ENCODE peak calls at places on chromosomes 12 and 14, in six cellular contexts. Y, N, H, U, J and X are unnamed samples.

GRCh38 chr14:22606380-22606779 is 8.3 kb downstream of the ABHD4 start:
- DNase-seq in Y (peak; percentile 27), N (no peak), H (no peak), U (no peak), J (no peak), X (no peak)

GRCh38 chr14:41925409-41925808 is 318.7 kb downstream of the LRFN5 start:
- DNase-seq in Y (peak; percentile 32), N (no peak), H (no peak), U (no peak), J (peak; percentile 10), X (no peak)

GRCh38 chr14:85175556-85175955 is 354.4 kb upstream of the FLRT2 start:
- DNase-seq in Y (no peak), N (no peak), H (no peak), U (no peak), J (no peak), X (no peak)

GRCh38 chr14:69346710-69347109 is 51.4 kb downstream of the ERH start:
- DNase-seq in Y (no peak), N (peak; percentile 65), H (no peak), U (no peak), J (no peak), X (no peak)

GRCh38 chr12:116133609-116134214 is 143.8 kb downstream of the MED13L start:
- DNase-seq in Y (peak; percentile 52), N (no peak), H (no peak), U (no peak), J (no peak), X (no peak)

GRCh38 chr12:105090361-105090760 is 6.1 kb upstream of the ALDH1L2 start:
- DNase-seq in Y (no peak), N (no peak), H (no peak), U (no peak), J (no peak), X (no peak)

GRCh38 chr14:47507866-47508265 is 167.5 kb downstream of the MDGA2 start:
- DNase-seq in Y (no peak), N (no peak), H (no peak), U (no peak), J (no peak), X (no peak)

GRCh38 chr12:132462778-132463177 is 27.2 kb upstream of the FBRSL1 start:
- DNase-seq in Y (no peak), N (no peak), H (no peak), U (no peak), J (no peak), X (no peak)

GRCh38 chr14:24630872-24631477 is 3.0 kb downstream of the GZMB start:
- DNase-seq in Y (no peak), N (no peak), H (peak; percentile 53), U (no peak), J (no peak), X (no peak)

GRCh38 chr14:72024043-72024407 is 91.8 kb downstream of the RGS6 start:
- DNase-seq in Y (peak; percentile 3), N (no peak), H (peak; percentile 14), U (no peak), J (peak; percentile 65), X (peak; percentile 58)

GRCh38 chr12:68012712-68013111 is 23.5 kb downstream of the IFNG-AS1 start:
- DNase-seq in Y (no peak), N (no peak), H (no peak), U (no peak), J (no peak), X (no peak)

GRCh38 chr14:105495990-105496830 is 5.2 kb downstream of the TEDC1 start:
- DNase-seq in Y (no peak), N (no peak), H (no peak), U (peak; percentile 87), J (no peak), X (no peak)

GRCh38 chr12:13799574-13799973 is 181.8 kb downstream of the GRIN2B start:
- DNase-seq in Y (no peak), N (no peak), H (no peak), U (no peak), J (no peak), X (no peak)

GRCh38 chr12:6494351-6494743 is 445 bp downstream of the NCAPD2 start:
- DNase-seq in Y (no peak), N (no peak), H (no peak), U (no peak), J (no peak), X (peak; percentile 8)

GRCh38 chr12:49010092-49010668 is 8.4 kb downstream of the PRKAG1 start:
- DNase-seq in Y (no peak), N (no peak), H (no peak), U (no peak), J (no peak), X (no peak)

GRCh38 chr14:47439953-47440352 is 235.5 kb downstream of the MDGA2 start:
- DNase-seq in Y (no peak), N (no peak), H (no peak), U (no peak), J (no peak), X (no peak)

GRCh38 chr12:1907652-1908611 is 10.5 kb downstream of the CACNA2D4 start:
- DNase-seq in Y (no peak), N (no peak), H (peak; percentile 6), U (peak; percentile 51), J (no peak), X (no peak)
- H3K4me3 ChIP-seq in Y (no peak overlapping the region), N (peak overlapping the region; percentile 19), H (peak overlapping the region; percentile 1), U (no peak overlapping the region), J (no peak overlapping the region), X (no peak overlapping the region)

DNA sequence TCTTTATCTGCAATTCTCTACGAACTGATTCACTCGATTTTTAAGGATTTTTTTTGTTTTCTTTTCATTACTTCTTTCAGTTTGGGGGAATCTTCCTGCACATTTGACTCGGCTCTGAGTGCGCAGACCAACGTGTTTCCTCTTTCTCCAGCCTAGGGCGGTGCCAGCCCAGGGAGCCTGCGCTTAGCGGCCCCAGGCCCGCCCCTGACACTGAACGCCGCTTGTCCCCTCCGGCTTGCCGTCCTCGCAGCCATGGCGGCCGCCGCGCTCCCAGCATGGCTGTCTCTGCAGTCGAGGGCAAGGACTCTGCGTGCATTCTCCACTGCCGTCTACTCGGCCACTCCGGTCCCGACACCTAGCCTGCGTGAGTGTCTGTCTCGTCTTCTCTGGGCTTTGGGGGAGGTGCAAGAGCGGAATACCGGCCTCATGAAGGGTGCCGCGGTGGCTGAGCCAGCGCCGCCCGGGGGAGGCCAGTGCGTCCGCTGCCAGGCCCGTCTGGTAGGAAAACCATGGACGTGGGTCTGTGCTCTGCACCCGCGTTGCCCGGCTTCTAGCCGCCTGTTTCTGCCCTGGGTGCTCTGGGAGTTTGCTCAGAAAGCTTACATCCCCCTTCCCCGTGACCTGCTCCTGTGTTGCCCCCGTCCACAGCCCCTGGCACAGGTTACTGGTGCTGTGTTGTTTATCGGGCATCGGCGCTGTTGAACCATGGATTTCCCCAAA is at the start of gene MRPS35:
- DNase-seq in Y (peak; percentile 94), N (peak; percentile 65), H (peak; percentile 91), U (peak; percentile 96), J (peak; percentile 80), X (peak; percentile 78)
- TF ChIP-seq CTCF in Y (no peak), N (no peak), H (no peak), U (no peak), J (no peak), X (no peak)

GRCh38 chr14:61553730-61554641 is 141.3 kb upstream of the HIF1A start:
- DNase-seq in Y (peak; percentile 98), N (peak; percentile 85), H (peak; percentile 97), U (peak; percentile 76), J (no peak), X (no peak)

GRCh38 chr14:61555056-61555838 is 140.1 kb upstream of the HIF1A start:
- DNase-seq in Y (peak; percentile 44), N (no peak), H (peak; percentile 81), U (no peak), J (no peak), X (no peak)

GRCh38 chr14:61552196-61552595 is 143.1 kb upstream of the HIF1A start:
- DNase-seq in Y (no peak), N (no peak), H (no peak), U (no peak), J (no peak), X (no peak)

GRCh38 chr14:61549425-61549824 is 145.9 kb upstream of the HIF1A start:
- DNase-seq in Y (peak; percentile 39), N (no peak), H (no peak), U (no peak), J (no peak), X (no peak)

GRCh38 chr14:61551419-61551818 is 143.9 kb upstream of the HIF1A start:
- DNase-seq in Y (no peak), N (no peak), H (no peak), U (no peak), J (no peak), X (no peak)
- H3K4me3 ChIP-seq in Y (no peak overlapping the region), N (no peak overlapping the region), H (no peak overlapping the region), U (no peak overlapping the region), J (no peak overlapping the region), X (no peak overlapping the region)

GRCh38 chr12:32305163-32305562 is 94.2 kb upstream of the FGD4 start:
- DNase-seq in Y (peak; percentile 55), N (peak; percentile 15), H (no peak), U (no peak), J (peak; percentile 21), X (no peak)
- TF ChIP-seq CTCF in Y (peak; percentile 52), N (peak; percentile 62), H (no peak), U (peak; percentile 49), J (peak; percentile 68), X (peak; percentile 15)

GRCh38 chr14:100904307-100905019 is 941 bp upstream of the RTL1 start:
- DNase-seq in Y (no peak), N (no peak), H (no peak), U (no peak), J (no peak), X (no peak)
- H3K4me3 ChIP-seq in Y (no peak overlapping the region), N (no peak overlapping the region), H (no peak overlapping the region), U (no peak overlapping the region), J (no peak overlapping the region), X (no peak overlapping the region)

GRCh38 chr14:49992901-49993335 is 100.0 kb downstream of the ARF6 start:
- DNase-seq in Y (peak; percentile 58), N (no peak), H (no peak), U (peak; percentile 90), J (no peak), X (peak; percentile 62)
- TF ChIP-seq CTCF in Y (no peak), N (no peak), H (no peak), U (no peak), J (no peak), X (no peak)

DNA sequence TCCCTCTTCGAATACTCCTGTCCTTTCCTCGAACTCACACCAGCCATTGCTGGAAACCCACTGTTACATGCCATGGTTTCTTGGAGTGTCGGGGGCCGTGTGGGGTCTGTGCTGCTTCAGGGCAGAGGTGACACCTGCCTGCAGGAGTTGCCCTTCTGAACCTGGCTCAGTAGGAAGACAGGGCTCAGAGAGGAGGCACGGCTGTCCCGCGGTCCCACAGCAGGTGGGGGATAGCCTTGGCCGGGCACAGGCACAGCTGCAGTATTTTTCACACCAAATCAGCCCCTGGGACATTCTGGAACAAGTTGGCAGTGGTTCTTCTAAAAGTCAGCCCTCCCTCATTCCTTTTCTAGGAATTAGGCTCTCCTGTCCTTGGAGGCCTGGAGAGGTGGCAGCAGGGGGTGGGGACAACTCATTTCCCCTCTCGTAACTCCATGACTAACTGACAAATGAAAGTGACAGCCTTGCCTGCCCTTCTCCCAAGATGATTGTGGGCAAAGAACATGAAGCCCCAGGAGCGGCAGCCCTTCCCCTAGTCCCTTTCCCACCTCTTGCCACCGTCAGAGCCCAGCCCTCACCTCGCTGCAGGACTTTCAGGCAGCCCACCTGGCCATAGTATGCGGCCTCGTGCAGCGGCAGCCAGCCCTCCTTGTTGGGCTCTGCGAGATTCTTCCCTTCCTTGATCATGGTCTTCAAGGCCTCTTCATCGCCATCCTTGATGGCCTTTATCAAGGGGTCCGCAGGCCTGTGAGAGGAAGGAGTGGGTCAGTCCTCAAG is 22.4 kb downstream of the ASB2 start:
- DNase-seq in Y (no peak), N (no peak), H (no peak), U (peak; percentile 29), J (no peak), X (no peak)
- H3K4me3 ChIP-seq in Y (no peak overlapping the region), N (no peak overlapping the region), H (no peak overlapping the region), U (no peak overlapping the region), J (no peak overlapping the region), X (peak overlapping the region; percentile 57)